ENCODE peak calls at places on chromosomes 7 and 10, in four cellular contexts. B, N, E and M are unnamed samples.
A peak's percentile ranks its signal among the peaks of the same experiment; 100 is the strongest.

GRCh38 chr7:55273186-55273980 is 91.8 kb upstream of the LANCL2 start:
- DNase-seq in B (no peak), N (no peak), E (no peak), M (no peak)

GRCh38 chr7:54813398-54813797 is 54.4 kb upstream of the SEC61G start:
- DNase-seq in B (no peak), N (no peak), E (no peak), M (peak; percentile 7)

GRCh38 chr10:77080361-77081027 is 557.1 kb downstream of the KCNMA1 start:
- DNase-seq in B (no peak), N (no peak), E (no peak), M (no peak)

GRCh38 chr10:89332092-89332633 is 4.4 kb downstream of the IFIT3 start:
- DNase-seq in B (peak; percentile 81), N (no peak), E (no peak), M (peak; percentile 80)

GRCh38 chr7:29764227-29764626 is 42.1 kb upstream of the WIPF3 start:
- DNase-seq in B (no peak), N (no peak), E (no peak), M (no peak)

GRCh38 chr7:158923928-158924511 is 67.7 kb downstream of the DYNC2I1 start:
- DNase-seq in B (no peak), N (no peak), E (no peak), M (no peak)

GRCh38 chr7:90173127-90173844 is 19.0 kb downstream of the STEAP1 start:
- DNase-seq in B (peak; percentile 7), N (no peak), E (no peak), M (peak; percentile 50)

GRCh38 chr10:24396396-24396795 is 187.5 kb downstream of the KIAA1217 start:
- DNase-seq in B (no peak), N (no peak), E (no peak), M (no peak)

GRCh38 chr7:30331338-30331737 is 46.9 kb downstream of the ZNRF2 start:
- DNase-seq in B (peak; percentile 36), N (no peak), E (no peak), M (no peak)

GRCh38 chr10:6607187-6607586 is 27.1 kb upstream of the PRKCQ start:
- DNase-seq in B (no peak), N (no peak), E (no peak), M (no peak)

GRCh38 chr10:118342638-118343020 is 505 bp upstream of the FAM204A start:
- DNase-seq in B (no peak), N (no peak), E (no peak), M (no peak)

GRCh38 chr10:108393111-108393510 is 1228.6 kb upstream of the SORCS1 start:
- DNase-seq in B (peak; percentile 25), N (no peak), E (no peak), M (peak; percentile 43)

GRCh38 chr7:134886353-134887057 is 99.8 kb upstream of the AGBL3 start:
- DNase-seq in B (peak; percentile 61), N (peak; percentile 73), E (no peak), M (peak; percentile 82)

GRCh38 chr10:130809761-130810515 is 501.6 kb downstream of the TCERG1L start:
- DNase-seq in B (no peak), N (no peak), E (no peak), M (no peak)

GRCh38 chr10:107814865-107815487 is 650.5 kb upstream of the SORCS1 start:
- DNase-seq in B (peak; percentile 37), N (peak; percentile 14), E (peak; percentile 34), M (peak; percentile 47)

GRCh38 chr10:66642217-66642616 is 283.6 kb upstream of the LRRTM3 start:
- DNase-seq in B (no peak), N (no peak), E (no peak), M (no peak)

GRCh38 chr10:121594623-121595320 is 3.5 kb downstream of the FGFR2 start:
- DNase-seq in B (no peak), N (no peak), E (no peak), M (no peak)

GRCh38 chr10:121595806-121596667 is 2.2 kb downstream of the FGFR2 start:
- DNase-seq in B (no peak), N (no peak), E (no peak), M (no peak)

GRCh38 chr10:121596668-121597503 is 1.4 kb downstream of the FGFR2 start:
- DNase-seq in B (no peak), N (peak; percentile 72), E (no peak), M (no peak)

GRCh38 chr10:121594076-121594475 is 4.2 kb downstream of the FGFR2 start:
- DNase-seq in B (no peak), N (no peak), E (no peak), M (no peak)

DNA sequence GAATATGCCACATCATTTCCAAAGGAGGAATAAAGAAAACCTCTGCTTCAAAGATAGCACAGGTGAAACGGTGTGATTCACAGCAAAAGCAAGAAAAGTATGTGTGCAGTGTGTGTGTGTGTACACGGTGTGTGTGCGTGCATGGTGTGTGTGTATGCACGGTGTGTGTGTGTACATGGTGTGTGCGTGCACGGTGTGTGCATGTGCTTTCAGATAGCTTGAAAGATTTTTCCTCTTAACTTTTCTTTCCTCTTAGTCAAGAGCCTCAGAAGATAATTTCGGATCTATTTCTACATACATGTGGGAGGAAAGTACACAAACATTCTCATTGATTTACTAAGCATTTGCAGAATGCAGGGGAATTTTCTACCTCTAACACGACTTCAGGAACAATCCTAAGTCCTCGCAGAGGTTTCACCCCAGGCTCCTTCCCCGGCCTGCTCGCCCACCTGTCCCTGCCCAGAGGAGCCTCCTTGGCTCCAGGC is 2.9 kb downstream of the FGFR2 start:
- DNase-seq in B (no peak), N (no peak), E (no peak), M (no peak)
- H3K4me3 ChIP-seq in B (no peak overlapping the region), N (peak overlapping the region; percentile 83), E (no peak overlapping the region), M (no peak overlapping the region)

DNA sequence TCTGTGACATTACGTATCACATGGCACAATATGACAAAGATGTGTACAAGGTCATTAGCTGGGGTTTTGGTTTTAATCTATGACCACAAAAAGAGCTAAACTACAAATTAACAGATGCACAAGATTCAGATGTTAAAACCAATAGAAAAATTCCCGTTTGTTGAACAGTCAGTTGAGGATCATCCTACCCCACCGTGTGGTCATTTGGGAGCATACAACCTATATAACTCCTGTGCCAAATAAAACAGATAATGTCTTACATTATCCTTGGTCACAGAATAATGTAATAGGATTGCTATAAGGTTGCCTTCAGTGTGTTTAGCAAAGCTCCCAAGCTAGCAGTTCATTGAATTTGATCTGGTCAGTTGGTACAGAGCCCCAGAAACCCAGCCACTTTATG is 28.2 kb downstream of the ASNS start:
- DNase-seq in B (no peak), N (no peak), E (no peak), M (no peak)
- TF ChIP-seq CTCF in B (no peak), N (no peak), E (no peak), M (no peak)

DNA sequence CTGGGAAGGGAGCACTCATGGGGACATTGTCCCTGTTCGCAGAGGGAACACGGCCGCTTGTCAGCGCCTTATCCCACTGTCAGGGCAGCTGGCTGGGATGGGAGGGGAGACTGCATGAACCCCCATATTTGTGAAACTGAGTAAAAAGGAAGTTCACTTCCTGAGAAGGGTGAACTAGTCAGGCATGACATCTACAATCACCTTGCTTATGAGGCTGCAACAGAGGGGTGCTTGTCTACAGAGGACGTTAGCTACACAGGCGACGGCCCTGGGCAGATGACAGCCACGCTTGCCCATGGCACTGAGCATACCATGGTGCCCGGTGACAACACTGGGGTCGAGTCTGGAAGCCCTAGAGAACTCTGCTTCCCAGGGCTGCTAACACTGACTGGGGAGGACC is 46.0 kb upstream of the KDM7A start:
- DNase-seq in B (no peak), N (no peak), E (no peak), M (no peak)
- H3K4me3 ChIP-seq in B (no peak overlapping the region), N (no peak overlapping the region), E (no peak overlapping the region), M (no peak overlapping the region)

GRCh38 chr10:72170263-72170662 is 45.5 kb upstream of the ANAPC16 start:
- DNase-seq in B (no peak), N (no peak), E (no peak), M (peak; percentile 37)

GRCh38 chr10:72162978-72163377 is 52.8 kb upstream of the ANAPC16 start:
- DNase-seq in B (peak; percentile 51), N (no peak), E (no peak), M (peak; percentile 69)

DNA sequence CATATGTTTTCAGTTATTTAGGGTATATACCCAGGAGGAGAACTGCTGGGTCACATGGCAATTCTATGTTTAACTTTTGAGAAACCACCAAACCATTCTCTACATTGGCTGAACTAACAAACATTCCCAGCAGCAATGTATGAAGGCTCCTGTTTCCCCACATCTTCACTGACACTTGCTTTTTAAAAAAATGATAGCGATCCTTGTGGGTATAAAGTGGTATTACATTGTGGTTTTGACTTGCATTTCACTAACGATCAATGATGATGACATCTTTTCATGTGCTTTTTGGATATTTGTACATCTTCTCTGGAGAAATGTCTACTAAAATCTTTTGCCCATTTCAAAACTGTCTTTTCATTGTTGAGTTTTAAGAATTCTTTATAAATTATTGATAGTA is 51.2 kb upstream of the ANAPC16 start:
- DNase-seq in B (peak; percentile 10), N (no peak), E (no peak), M (no peak)
- TF ChIP-seq CTCF in B (no peak), N (no peak), E (no peak), M (no peak)

DNA sequence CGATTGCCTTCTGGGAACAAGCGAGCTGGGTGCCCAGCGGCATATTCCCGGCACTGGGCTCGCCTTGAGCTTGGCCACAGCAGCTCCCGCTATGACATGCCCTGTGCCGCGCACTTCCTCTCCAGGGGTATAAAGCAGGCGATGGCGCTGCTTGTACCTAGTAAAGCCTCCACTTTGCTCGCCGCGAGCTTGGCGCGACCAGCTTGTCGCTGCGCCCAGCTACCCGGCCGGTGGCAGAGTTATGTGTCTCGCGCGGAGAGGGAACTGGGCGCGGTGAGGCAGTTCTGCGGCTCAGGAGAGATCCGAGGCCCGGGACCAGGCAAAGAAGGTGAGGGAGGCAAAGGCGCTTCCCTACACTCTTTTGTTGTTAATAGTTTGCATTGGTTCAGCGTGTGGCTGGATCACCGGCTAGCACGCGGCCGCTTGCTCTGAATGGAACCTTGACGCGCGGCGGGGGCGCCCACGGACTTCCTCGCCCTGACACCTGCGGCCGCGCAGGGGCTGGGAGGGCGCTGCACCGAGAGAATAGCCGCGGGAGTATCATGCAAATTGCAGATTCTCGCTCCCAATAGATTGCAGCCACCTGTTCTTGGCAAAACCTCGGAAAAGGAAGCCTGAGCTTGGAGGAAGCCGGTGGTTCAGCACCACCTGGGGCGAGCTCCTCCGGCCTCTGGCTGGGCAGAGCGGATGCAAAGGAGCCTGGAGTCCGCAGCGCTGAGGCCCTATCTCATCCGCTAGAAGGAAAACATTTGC is 3.0 kb upstream of the BUB3 start:
- DNase-seq in B (peak; percentile 25), N (no peak), E (no peak), M (no peak)
- H3K4me3 ChIP-seq in B (peak overlapping the region; percentile 37), N (no peak overlapping the region), E (no peak overlapping the region), M (no peak overlapping the region)

DNA sequence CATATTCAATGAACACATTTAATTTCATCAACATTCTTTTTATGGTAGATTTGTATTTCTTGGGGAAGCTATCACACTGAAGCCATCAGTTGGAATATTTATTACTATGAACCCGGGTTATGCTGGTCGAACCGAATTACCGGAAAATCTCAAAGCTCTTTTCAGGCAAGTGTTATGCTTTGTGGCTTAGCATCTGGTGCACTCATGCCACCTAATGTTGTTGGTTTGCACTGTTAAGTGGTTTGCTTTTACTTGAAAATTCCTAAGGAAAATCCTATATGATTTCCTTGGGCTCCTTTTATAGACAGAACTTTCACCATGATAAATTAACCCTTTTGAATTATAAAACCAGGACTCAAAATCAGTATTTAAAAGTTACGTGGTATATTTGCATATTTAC is 147.9 kb downstream of the DNAH11 start:
- DNase-seq in B (peak; percentile 13), N (no peak), E (no peak), M (peak; percentile 0)
- TF ChIP-seq CTCF in B (peak; percentile 21), N (no peak), E (no peak), M (no peak)

GRCh38 chr7:1422512-1423265 is 36.6 kb downstream of the MICALL2 start:
- DNase-seq in B (no peak), N (no peak), E (no peak), M (no peak)
- H3K4me3 ChIP-seq in B (no peak overlapping the region), N (no peak overlapping the region), E (no peak overlapping the region), M (no peak overlapping the region)